ENCODE peak calls at places on chromosomes 4 and X, in six cellular contexts. L, M, R, Z, T and F are unnamed samples.

GRCh38 chr4:169745291-169745690 is 12.5 kb downstream of the HPF1 start:
- DNase-seq in Z (no peak), T (no peak), R (no peak), M (no peak), L (no peak), F (no peak)

GRCh38 chr4:54838301-54838700 is 180.5 kb downstream of the KIT start:
- DNase-seq in R (no peak), Z (no peak), T (no peak), L (no peak), M (no peak), F (no peak)

GRCh38 chrX:54754854-54755253 is 43.2 kb downstream of the ITIH6 start:
- DNase-seq in M (no peak), R (no peak), Z (no peak), L (no peak), T (no peak), F (no peak)

GRCh38 chr4:21097026-21097425 is 396.8 kb downstream of the PACRGL start:
- DNase-seq in L (no peak), T (no peak), R (no peak), M (no peak), Z (no peak), F (no peak)

GRCh38 chr4:121139533-121140222 is 24.4 kb downstream of the TNIP3 start:
- DNase-seq in M (peak; percentile 1), T (no peak), Z (no peak), L (no peak), R (no peak), F (peak; percentile 2)

GRCh38 chr4:181807771-181808170 is 435.4 kb upstream of the TENM3 start:
- DNase-seq in T (no peak), Z (no peak), R (no peak), L (no peak), M (no peak), F (no peak)

GRCh38 chr4:179817317-179817716 is 2375.1 kb upstream of the AGA start:
- DNase-seq in Z (no peak), T (no peak), M (no peak), R (no peak), L (no peak), F (no peak)

GRCh38 chr4:108169639-108170038 is 907 bp upstream of the LEF1 start:
- DNase-seq in T (no peak), L (no peak), R (no peak), Z (no peak), M (no peak), F (no peak)

GRCh38 chr4:112889619-112890294 is 159.7 kb upstream of the ANK2 start:
- DNase-seq in L (no peak), Z (no peak), R (no peak), M (no peak), T (no peak), F (no peak)

GRCh38 chr4:40524642-40525041 is 105.0 kb downstream of the RBM47 start:
- DNase-seq in M (no peak), T (no peak), Z (no peak), R (no peak), L (no peak), F (no peak)

GRCh38 chrX:103066606-103067005 is 2.6 kb upstream of the BEX1 start:
- DNase-seq in T (no peak), L (no peak), R (no peak), Z (no peak), M (no peak), F (no peak)

GRCh38 chr4:8215001-8215427 is 15.9 kb downstream of the SH3TC1 start:
- DNase-seq in L (peak; percentile 54), M (peak; percentile 66), R (no peak), Z (no peak), T (no peak), F (no peak)